ENCODE peak calls at places on chromosomes 12 and 14, in eight cellular contexts. One of them, this sample, is unnamed.

GRCh38 chr14:90274808-90275454 is 18.6 kb downstream of the PSMC1 start:
- DNase-seq in NAMALWA: no peak
- DNase-seq in tibial artery: no peak
- DNase-seq in amygdala: no peak
- DNase-seq in globus pallidus: no peak
- DNase-seq in Right ventricle myocardium superior: no peak
- DNase-seq in stimulated activated CD4-positive, alpha-beta T cell treated with anti-CD3 and anti-CD28 coated beads, Interleukin-4, amount 100 ng/mL, for 48 hours: no peak
- DNase-seq in HCT116: no peak
- DNase-seq in this sample: peak

GRCh38 chr12:94593822-94594442 is 56.4 kb downstream of the TMCC3 start:
- DNase-seq in NAMALWA: no peak
- DNase-seq in tibial artery: peak
- DNase-seq in amygdala: no peak
- DNase-seq in globus pallidus: no peak
- DNase-seq in Right ventricle myocardium superior: no peak
- DNase-seq in stimulated activated CD4-positive, alpha-beta T cell treated with anti-CD3 and anti-CD28 coated beads, Interleukin-4, amount 100 ng/mL, for 48 hours: no peak
- DNase-seq in HCT116: no peak
- DNase-seq in this sample: no peak

GRCh38 chr12:131007031-131007793 is 53.5 kb downstream of the ADGRD1 start:
- DNase-seq in NAMALWA: no peak
- DNase-seq in tibial artery: no peak
- DNase-seq in amygdala: no peak
- DNase-seq in globus pallidus: peak
- DNase-seq in Right ventricle myocardium superior: peak
- DNase-seq in stimulated activated CD4-positive, alpha-beta T cell treated with anti-CD3 and anti-CD28 coated beads, Interleukin-4, amount 100 ng/mL, for 48 hours: no peak
- DNase-seq in HCT116: no peak
- DNase-seq in this sample: no peak

GRCh38 chr12:29996993-29997392 is 213.3 kb upstream of the TMTC1 start:
- DNase-seq in NAMALWA: no peak
- DNase-seq in tibial artery: no peak
- DNase-seq in amygdala: no peak
- DNase-seq in globus pallidus: no peak
- DNase-seq in Right ventricle myocardium superior: no peak
- DNase-seq in stimulated activated CD4-positive, alpha-beta T cell treated with anti-CD3 and anti-CD28 coated beads, Interleukin-4, amount 100 ng/mL, for 48 hours: no peak
- DNase-seq in HCT116: no peak
- DNase-seq in this sample: no peak

GRCh38 chr14:96170961-96171592 is 33.6 kb upstream of the BDKRB2 start:
- DNase-seq in NAMALWA: no peak
- DNase-seq in tibial artery: no peak
- DNase-seq in amygdala: no peak
- DNase-seq in globus pallidus: no peak
- DNase-seq in Right ventricle myocardium superior: no peak
- DNase-seq in stimulated activated CD4-positive, alpha-beta T cell treated with anti-CD3 and anti-CD28 coated beads, Interleukin-4, amount 100 ng/mL, for 48 hours: no peak
- DNase-seq in HCT116: no peak
- DNase-seq in this sample: no peak

GRCh38 chr12:95742586-95742985 is 48.0 kb downstream of the NTN4 start:
- DNase-seq in NAMALWA: no peak
- DNase-seq in tibial artery: no peak
- DNase-seq in amygdala: no peak
- DNase-seq in globus pallidus: peak
- DNase-seq in Right ventricle myocardium superior: no peak
- DNase-seq in stimulated activated CD4-positive, alpha-beta T cell treated with anti-CD3 and anti-CD28 coated beads, Interleukin-4, amount 100 ng/mL, for 48 hours: no peak
- DNase-seq in HCT116: no peak
- DNase-seq in this sample: no peak

GRCh38 chr12:132327351-132328171 is 1.8 kb downstream of the GALNT9 start:
- DNase-seq in NAMALWA: no peak
- DNase-seq in tibial artery: no peak
- DNase-seq in amygdala: no peak
- DNase-seq in globus pallidus: peak
- DNase-seq in Right ventricle myocardium superior: peak
- DNase-seq in stimulated activated CD4-positive, alpha-beta T cell treated with anti-CD3 and anti-CD28 coated beads, Interleukin-4, amount 100 ng/mL, for 48 hours: peak
- DNase-seq in HCT116: no peak
- DNase-seq in this sample: peak

GRCh38 chr12:30877110-30877875 is 49.3 kb upstream of the TSPAN11 start:
- DNase-seq in NAMALWA: no peak
- DNase-seq in tibial artery: no peak
- DNase-seq in amygdala: no peak
- DNase-seq in globus pallidus: no peak
- DNase-seq in Right ventricle myocardium superior: no peak
- DNase-seq in stimulated activated CD4-positive, alpha-beta T cell treated with anti-CD3 and anti-CD28 coated beads, Interleukin-4, amount 100 ng/mL, for 48 hours: no peak
- DNase-seq in HCT116: no peak
- DNase-seq in this sample: no peak

GRCh38 chr12:95815635-95816212 is 25.2 kb upstream of the NTN4 start:
- DNase-seq in NAMALWA: peak
- DNase-seq in tibial artery: no peak
- DNase-seq in amygdala: no peak
- DNase-seq in globus pallidus: peak
- DNase-seq in Right ventricle myocardium superior: no peak
- DNase-seq in stimulated activated CD4-positive, alpha-beta T cell treated with anti-CD3 and anti-CD28 coated beads, Interleukin-4, amount 100 ng/mL, for 48 hours: no peak
- DNase-seq in HCT116: no peak
- DNase-seq in this sample: peak

GRCh38 chr14:101475468-101476257 is 85.6 kb upstream of the DIO3 start:
- DNase-seq in NAMALWA: no peak
- DNase-seq in tibial artery: peak
- DNase-seq in amygdala: no peak
- DNase-seq in globus pallidus: no peak
- DNase-seq in Right ventricle myocardium superior: peak
- DNase-seq in stimulated activated CD4-positive, alpha-beta T cell treated with anti-CD3 and anti-CD28 coated beads, Interleukin-4, amount 100 ng/mL, for 48 hours: no peak
- DNase-seq in HCT116: no peak
- DNase-seq in this sample: no peak

GRCh38 chr12:22409071-22409951 is 74.8 kb upstream of the ST8SIA1 start:
- DNase-seq in NAMALWA: no peak
- DNase-seq in tibial artery: no peak
- DNase-seq in amygdala: no peak
- DNase-seq in globus pallidus: no peak
- DNase-seq in Right ventricle myocardium superior: no peak
- DNase-seq in stimulated activated CD4-positive, alpha-beta T cell treated with anti-CD3 and anti-CD28 coated beads, Interleukin-4, amount 100 ng/mL, for 48 hours: no peak
- DNase-seq in HCT116: no peak
- DNase-seq in this sample: no peak

GRCh38 chr12:78703820-78704525 is 160.6 kb upstream of the SYT1 start:
- DNase-seq in NAMALWA: no peak
- DNase-seq in tibial artery: no peak
- DNase-seq in amygdala: no peak
- DNase-seq in globus pallidus: no peak
- DNase-seq in Right ventricle myocardium superior: no peak
- DNase-seq in stimulated activated CD4-positive, alpha-beta T cell treated with anti-CD3 and anti-CD28 coated beads, Interleukin-4, amount 100 ng/mL, for 48 hours: no peak
- DNase-seq in HCT116: peak
- DNase-seq in this sample: peak

GRCh38 chr12:54658306-54659264 is 10.4 kb upstream of the DCD start:
- DNase-seq in NAMALWA: peak
- DNase-seq in tibial artery: no peak
- DNase-seq in amygdala: no peak
- DNase-seq in globus pallidus: no peak
- DNase-seq in Right ventricle myocardium superior: no peak
- DNase-seq in stimulated activated CD4-positive, alpha-beta T cell treated with anti-CD3 and anti-CD28 coated beads, Interleukin-4, amount 100 ng/mL, for 48 hours: peak
- DNase-seq in HCT116: peak
- DNase-seq in this sample: peak

GRCh38 chr14:36553650-36554260 is 28.7 kb downstream of the NKX2-8 start:
- DNase-seq in NAMALWA: peak
- DNase-seq in tibial artery: no peak
- DNase-seq in amygdala: no peak
- DNase-seq in globus pallidus: peak
- DNase-seq in Right ventricle myocardium superior: no peak
- DNase-seq in stimulated activated CD4-positive, alpha-beta T cell treated with anti-CD3 and anti-CD28 coated beads, Interleukin-4, amount 100 ng/mL, for 48 hours: no peak
- DNase-seq in HCT116: peak
- DNase-seq in this sample: peak

GRCh38 chr12:102441077-102441596 is 39.2 kb downstream of the IGF1 start:
- DNase-seq in NAMALWA: no peak
- DNase-seq in tibial artery: no peak
- DNase-seq in amygdala: no peak
- DNase-seq in globus pallidus: no peak
- DNase-seq in Right ventricle myocardium superior: no peak
- DNase-seq in stimulated activated CD4-positive, alpha-beta T cell treated with anti-CD3 and anti-CD28 coated beads, Interleukin-4, amount 100 ng/mL, for 48 hours: no peak
- DNase-seq in HCT116: no peak
- DNase-seq in this sample: no peak

GRCh38 chr14:97077253-97077653 is 280.1 kb downstream of the VRK1 start:
- DNase-seq in NAMALWA: peak
- DNase-seq in tibial artery: peak
- DNase-seq in amygdala: peak
- DNase-seq in globus pallidus: peak
- DNase-seq in Right ventricle myocardium superior: peak
- DNase-seq in stimulated activated CD4-positive, alpha-beta T cell treated with anti-CD3 and anti-CD28 coated beads, Interleukin-4, amount 100 ng/mL, for 48 hours: no peak
- DNase-seq in HCT116: peak
- DNase-seq in this sample: peak

GRCh38 chr14:103628221-103628683 is 759 bp upstream of the KLC1 start:
- DNase-seq in NAMALWA: no peak
- DNase-seq in tibial artery: peak
- DNase-seq in amygdala: no peak
- DNase-seq in globus pallidus: peak
- DNase-seq in Right ventricle myocardium superior: peak
- DNase-seq in stimulated activated CD4-positive, alpha-beta T cell treated with anti-CD3 and anti-CD28 coated beads, Interleukin-4, amount 100 ng/mL, for 48 hours: no peak
- DNase-seq in HCT116: peak
- DNase-seq in this sample: peak

GRCh38 chr14:100815478-100816285 is 10.2 kb upstream of the MEG3 start:
- DNase-seq in NAMALWA: no peak
- DNase-seq in tibial artery: no peak
- DNase-seq in amygdala: no peak
- DNase-seq in globus pallidus: no peak
- DNase-seq in Right ventricle myocardium superior: no peak
- DNase-seq in stimulated activated CD4-positive, alpha-beta T cell treated with anti-CD3 and anti-CD28 coated beads, Interleukin-4, amount 100 ng/mL, for 48 hours: no peak
- DNase-seq in HCT116: no peak
- DNase-seq in this sample: no peak

GRCh38 chr14:75229923-75230792 is 48.5 kb upstream of the FOS start:
- DNase-seq in NAMALWA: peak
- DNase-seq in tibial artery: no peak
- DNase-seq in amygdala: no peak
- DNase-seq in globus pallidus: no peak
- DNase-seq in Right ventricle myocardium superior: peak
- DNase-seq in stimulated activated CD4-positive, alpha-beta T cell treated with anti-CD3 and anti-CD28 coated beads, Interleukin-4, amount 100 ng/mL, for 48 hours: no peak
- DNase-seq in HCT116: peak
- DNase-seq in this sample: peak

GRCh38 chr14:54754623-54755386 is 147.8 kb downstream of the GCH1 start:
- DNase-seq in NAMALWA: no peak
- DNase-seq in tibial artery: no peak
- DNase-seq in amygdala: no peak
- DNase-seq in globus pallidus: no peak
- DNase-seq in Right ventricle myocardium superior: no peak
- DNase-seq in stimulated activated CD4-positive, alpha-beta T cell treated with anti-CD3 and anti-CD28 coated beads, Interleukin-4, amount 100 ng/mL, for 48 hours: no peak
- DNase-seq in HCT116: no peak
- DNase-seq in this sample: no peak

GRCh38 chr14:90545966-90546751 is 149.3 kb downstream of the CALM1 start:
- DNase-seq in NAMALWA: no peak
- DNase-seq in tibial artery: peak
- DNase-seq in amygdala: no peak
- DNase-seq in globus pallidus: peak
- DNase-seq in Right ventricle myocardium superior: peak
- DNase-seq in stimulated activated CD4-positive, alpha-beta T cell treated with anti-CD3 and anti-CD28 coated beads, Interleukin-4, amount 100 ng/mL, for 48 hours: no peak
- DNase-seq in HCT116: no peak
- DNase-seq in this sample: no peak

GRCh38 chr14:99602054-99602787 is 1.8 kb downstream of the CCDC85C start:
- DNase-seq in NAMALWA: no peak
- DNase-seq in tibial artery: no peak
- DNase-seq in amygdala: no peak
- DNase-seq in globus pallidus: no peak
- DNase-seq in Right ventricle myocardium superior: no peak
- DNase-seq in stimulated activated CD4-positive, alpha-beta T cell treated with anti-CD3 and anti-CD28 coated beads, Interleukin-4, amount 100 ng/mL, for 48 hours: no peak
- DNase-seq in HCT116: no peak
- DNase-seq in this sample: peak

GRCh38 chr12:95304673-95305198 is 87.1 kb downstream of the VEZT start:
- DNase-seq in NAMALWA: no peak
- DNase-seq in tibial artery: no peak
- DNase-seq in amygdala: no peak
- DNase-seq in globus pallidus: no peak
- DNase-seq in Right ventricle myocardium superior: no peak
- DNase-seq in stimulated activated CD4-positive, alpha-beta T cell treated with anti-CD3 and anti-CD28 coated beads, Interleukin-4, amount 100 ng/mL, for 48 hours: no peak
- DNase-seq in HCT116: no peak
- DNase-seq in this sample: peak

GRCh38 chr12:25690996-25691864 is 138.1 kb upstream of the LMNTD1 start:
- DNase-seq in NAMALWA: no peak
- DNase-seq in tibial artery: no peak
- DNase-seq in amygdala: no peak
- DNase-seq in globus pallidus: no peak
- DNase-seq in Right ventricle myocardium superior: no peak
- DNase-seq in stimulated activated CD4-positive, alpha-beta T cell treated with anti-CD3 and anti-CD28 coated beads, Interleukin-4, amount 100 ng/mL, for 48 hours: no peak
- DNase-seq in HCT116: no peak
- DNase-seq in this sample: no peak

GRCh38 chr12:27592548-27592947 is 68.5 kb downstream of the PPFIBP1 start:
- DNase-seq in NAMALWA: no peak
- DNase-seq in tibial artery: no peak
- DNase-seq in amygdala: no peak
- DNase-seq in globus pallidus: no peak
- DNase-seq in Right ventricle myocardium superior: peak
- DNase-seq in stimulated activated CD4-positive, alpha-beta T cell treated with anti-CD3 and anti-CD28 coated beads, Interleukin-4, amount 100 ng/mL, for 48 hours: no peak
- DNase-seq in HCT116: no peak
- DNase-seq in this sample: peak

GRCh38 chr12:68538722-68539614 is 71.7 kb upstream of the RAP1B start:
- DNase-seq in NAMALWA: no peak
- DNase-seq in tibial artery: peak
- DNase-seq in amygdala: no peak
- DNase-seq in globus pallidus: no peak
- DNase-seq in Right ventricle myocardium superior: peak
- DNase-seq in stimulated activated CD4-positive, alpha-beta T cell treated with anti-CD3 and anti-CD28 coated beads, Interleukin-4, amount 100 ng/mL, for 48 hours: no peak
- DNase-seq in HCT116: no peak
- DNase-seq in this sample: no peak

GRCh38 chr12:66984962-66985361 is 284.2 kb upstream of the CAND1 start:
- DNase-seq in NAMALWA: no peak
- DNase-seq in tibial artery: no peak
- DNase-seq in amygdala: no peak
- DNase-seq in globus pallidus: no peak
- DNase-seq in Right ventricle myocardium superior: no peak
- DNase-seq in stimulated activated CD4-positive, alpha-beta T cell treated with anti-CD3 and anti-CD28 coated beads, Interleukin-4, amount 100 ng/mL, for 48 hours: no peak
- DNase-seq in HCT116: no peak
- DNase-seq in this sample: no peak

GRCh38 chr12:107377596-107378385 is 284.4 kb upstream of the CRY1 start:
- DNase-seq in NAMALWA: no peak
- DNase-seq in tibial artery: no peak
- DNase-seq in amygdala: no peak
- DNase-seq in globus pallidus: no peak
- DNase-seq in Right ventricle myocardium superior: no peak
- DNase-seq in stimulated activated CD4-positive, alpha-beta T cell treated with anti-CD3 and anti-CD28 coated beads, Interleukin-4, amount 100 ng/mL, for 48 hours: no peak
- DNase-seq in HCT116: no peak
- DNase-seq in this sample: no peak

GRCh38 chr12:14771651-14772137 is 31.6 kb downstream of the WBP11 start:
- DNase-seq in NAMALWA: peak
- DNase-seq in tibial artery: no peak
- DNase-seq in amygdala: no peak
- DNase-seq in globus pallidus: no peak
- DNase-seq in Right ventricle myocardium superior: no peak
- DNase-seq in stimulated activated CD4-positive, alpha-beta T cell treated with anti-CD3 and anti-CD28 coated beads, Interleukin-4, amount 100 ng/mL, for 48 hours: no peak
- DNase-seq in HCT116: no peak
- DNase-seq in this sample: peak

GRCh38 chr12:72747460-72747859 is 475.3 kb downstream of the TRHDE start:
- DNase-seq in NAMALWA: no peak
- DNase-seq in tibial artery: no peak
- DNase-seq in amygdala: no peak
- DNase-seq in globus pallidus: peak
- DNase-seq in Right ventricle myocardium superior: no peak
- DNase-seq in stimulated activated CD4-positive, alpha-beta T cell treated with anti-CD3 and anti-CD28 coated beads, Interleukin-4, amount 100 ng/mL, for 48 hours: no peak
- DNase-seq in HCT116: no peak
- DNase-seq in this sample: no peak

GRCh38 chr14:105529506-105530445 is 3.4 kb downstream of the TMEM121 start:
- DNase-seq in NAMALWA: no peak
- DNase-seq in tibial artery: peak
- DNase-seq in amygdala: no peak
- DNase-seq in globus pallidus: no peak
- DNase-seq in Right ventricle myocardium superior: no peak
- DNase-seq in stimulated activated CD4-positive, alpha-beta T cell treated with anti-CD3 and anti-CD28 coated beads, Interleukin-4, amount 100 ng/mL, for 48 hours: peak
- DNase-seq in HCT116: no peak
- DNase-seq in this sample: no peak

GRCh38 chr12:13538136-13538535 is 341.6 kb downstream of the EMP1 start:
- DNase-seq in NAMALWA: no peak
- DNase-seq in tibial artery: no peak
- DNase-seq in amygdala: no peak
- DNase-seq in globus pallidus: no peak
- DNase-seq in Right ventricle myocardium superior: no peak
- DNase-seq in stimulated activated CD4-positive, alpha-beta T cell treated with anti-CD3 and anti-CD28 coated beads, Interleukin-4, amount 100 ng/mL, for 48 hours: no peak
- DNase-seq in HCT116: no peak
- DNase-seq in this sample: no peak